ENCODE peak calls at places on chromosomes 12 and 14, in five cellular contexts. U, F, N, D and X are unnamed samples.

GRCh38 chr12:44885902-44886301 is 9.8 kb upstream of the NELL2 start:
- DNase-seq in U (no peak), F (no peak), N (no peak), D (no peak), X (no peak)

GRCh38 chr14:101087614-101088394 is 184.3 kb upstream of the RTL1 start:
- DNase-seq in U (no peak), F (no peak), N (peak; percentile 38), D (peak; percentile 12), X (no peak)

GRCh38 chr12:2324375-2324774 is 271.6 kb downstream of the CACNA1C start:
- DNase-seq in U (no peak), F (peak; percentile 60), N (no peak), D (no peak), X (no peak)

GRCh38 chr12:3698218-3698974 is 54.5 kb downstream of the CRACR2A start:
- DNase-seq in U (no peak), F (no peak), N (no peak), D (peak; percentile 42), X (no peak)

GRCh38 chr12:51077930-51078329 is 5.5 kb downstream of the CSRNP2 start:
- DNase-seq in U (no peak), F (no peak), N (no peak), D (peak; percentile 42), X (no peak)

GRCh38 chr12:11580125-11580751 is 69.2 kb upstream of the ETV6 start:
- DNase-seq in U (no peak), F (no peak), N (peak; percentile 42), D (peak; percentile 19), X (peak; percentile 30)

GRCh38 chr12:108046135-108046534 is 83.0 kb upstream of the WSCD2 start:
- DNase-seq in U (no peak), F (no peak), N (no peak), D (peak; percentile 72), X (no peak)

GRCh38 chr12:122062832-122063690 is 15.5 kb upstream of the MLXIP start:
- DNase-seq in U (no peak), F (no peak), N (peak; percentile 68), D (peak; percentile 68), X (peak; percentile 80)

GRCh38 chr14:69049675-69050074 is 70.6 kb upstream of the ACTN1 start:
- DNase-seq in U (no peak), F (no peak), N (peak; percentile 70), D (peak; percentile 56), X (peak; percentile 59)

GRCh38 chr12:49344486-49345047 is 2.1 kb upstream of the DNAJC22 start:
- DNase-seq in U (no peak), F (no peak), N (no peak), D (peak; percentile 9), X (no peak)
- H3K4me1 ChIP-seq in U (peaks cover 44% of the 10 kb centered on the region), F (peaks cover 40% of the 10 kb centered on the region), N (peaks cover 53% of the 10 kb centered on the region), D (peaks cover 48% of the 10 kb centered on the region), X (peaks cover 36% of the 10 kb centered on the region)

GRCh38 chr14:94768141-94768520 is 1.8 kb downstream of the GSC start:
- DNase-seq in U (no peak), F (no peak), N (no peak), D (no peak), X (no peak)
- H3K4me1 ChIP-seq in U (no peaks in the 10 kb centered on the region), F (peaks cover 6% of the 10 kb centered on the region), N (peaks cover 26% of the 10 kb centered on the region), D (peaks cover 17% of the 10 kb centered on the region), X (no peaks in the 10 kb centered on the region)

GRCh38 chr12:52173526-52173925 is 18.3 kb downstream of the KRT80 start:
- DNase-seq in U (no peak), F (no peak), N (no peak), D (no peak), X (no peak)

GRCh38 chr12:52169886-52170285 is 21.9 kb downstream of the KRT80 start:
- DNase-seq in U (no peak), F (no peak), N (no peak), D (no peak), X (no peak)

GRCh38 chr12:52170827-52171226 is 21.0 kb downstream of the KRT80 start:
- DNase-seq in U (no peak), F (no peak), N (no peak), D (peak; percentile 51), X (no peak)

GRCh38 chr12:52172956-52173355 is 18.9 kb downstream of the KRT80 start:
- DNase-seq in U (no peak), F (no peak), N (no peak), D (no peak), X (no peak)

GRCh38 chr12:52171950-52172512 is 19.8 kb downstream of the KRT80 start:
- DNase-seq in U (no peak), F (peak; percentile 69), N (no peak), D (peak; percentile 37), X (no peak)
- H3K4me1 ChIP-seq in U (no peaks in the 10 kb centered on the region), F (peaks cover 7% of the 10 kb centered on the region), N (peaks cover 20% of the 10 kb centered on the region), D (peaks cover 9% of the 10 kb centered on the region), X (no peaks in the 10 kb centered on the region)

GRCh38 chr14:105484997-105485393 is 1.7 kb upstream of the CRIP1 start:
- DNase-seq in U (peak; percentile 30), F (no peak), N (no peak), D (no peak), X (no peak)
- H3K4me1 ChIP-seq in U (peaks cover 61% of the 10 kb centered on the region), F (peaks cover 29% of the 10 kb centered on the region), N (peaks cover 100% of the 10 kb centered on the region), D (peaks cover 48% of the 10 kb centered on the region), X (no peaks in the 10 kb centered on the region)

DNA sequence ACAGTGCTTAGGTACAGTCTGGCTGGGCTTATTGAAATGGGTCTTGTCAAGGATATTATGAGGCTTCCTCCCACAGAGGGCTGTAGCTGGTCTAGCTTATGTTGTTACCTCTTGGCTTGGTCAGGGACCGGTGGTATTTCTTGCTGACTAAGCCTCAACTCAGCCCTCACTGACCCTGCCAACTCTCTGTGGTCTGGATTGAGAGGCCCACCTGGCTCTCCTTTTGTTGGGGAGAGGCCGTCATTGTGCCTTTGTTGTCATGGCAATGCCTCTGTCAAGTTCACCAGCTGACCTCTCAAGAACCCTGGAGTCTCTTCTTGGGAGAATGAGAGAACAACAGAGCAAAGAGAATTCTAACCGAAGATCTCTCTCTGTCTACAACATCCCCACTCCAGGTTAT is 245.6 kb upstream of the NPAS3 start:
- DNase-seq in U (no peak), F (no peak), N (no peak), D (no peak), X (no peak)
- H3K4me1 ChIP-seq in U (no peaks in the 10 kb centered on the region), F (peaks cover under 1% of the 10 kb centered on the region), N (no peaks in the 10 kb centered on the region), D (no peaks in the 10 kb centered on the region), X (no peaks in the 10 kb centered on the region)